ENCODE peak calls at places on chromosomes 16 and 17, in nine cellular contexts. Q is AG09309; V is BE2C; K is Peyer's patch; L is CD8-positive, alpha-beta T cell; R is brain microvascular endothelial cell; H is esophagus squamous epithelium; N is BJ; T is lower leg skin. I is an unnamed sample.

GRCh38 chr16:1130382-1130781 is 22.5 kb upstream of the CACNA1H start:
- DNase-seq in Q (no peak), V (no peak), K (no peak), L (no peak), R (no peak), H (no peak), N (no peak), T (no peak), I (no peak)

GRCh38 chr17:7853693-7854043 is 1.2 kb upstream of the TMEM88 start:
- DNase-seq in Q (no peak), V (no peak), K (no peak), L (no peak), R (no peak), H (no peak), N (no peak), T (peak), I (peak)

GRCh38 chr17:15240617-15241016 is 24.5 kb downstream of the PMP22 start:
- DNase-seq in Q (no peak), V (no peak), K (no peak), L (no peak), R (peak), H (no peak), N (no peak), T (no peak), I (no peak)

GRCh38 chr17:61250335-61250890 is 149.2 kb upstream of the TBX2 start:
- DNase-seq in Q (no peak), V (no peak), K (no peak), L (no peak), R (peak), H (no peak), N (no peak), T (no peak), I (no peak)

GRCh38 chr17:17130077-17130844 is 75.9 kb downstream of the PLD6 start:
- DNase-seq in Q (no peak), V (no peak), K (no peak), L (no peak), R (no peak), H (no peak), N (no peak), T (no peak), I (no peak)

GRCh38 chr17:60151355-60151754 is 1.6 kb downstream of the CA4 start:
- DNase-seq in Q (no peak), V (no peak), K (no peak), L (no peak), R (no peak), H (no peak), N (no peak), T (no peak), I (no peak)

GRCh38 chr16:1283996-1284592 is 25.3 kb upstream of the UBE2I start:
- DNase-seq in Q (no peak), V (no peak), K (no peak), L (no peak), R (no peak), H (no peak), N (no peak), T (no peak), I (no peak)

GRCh38 chr16:55386534-55387296 is 62.7 kb downstream of the IRX6 start:
- DNase-seq in Q (no peak), V (no peak), K (no peak), L (no peak), R (no peak), H (no peak), N (no peak), T (no peak), I (no peak)

GRCh38 chr17:41534899-41535546 is 6.9 kb upstream of the KRT19 start:
- DNase-seq in Q (no peak), V (no peak), K (peak), L (no peak), R (no peak), H (no peak), N (no peak), T (no peak), I (no peak)

GRCh38 chr16:53952215-53953208 is 248.6 kb downstream of the FTO start:
- DNase-seq in Q (no peak), V (no peak), K (no peak), L (no peak), R (no peak), H (no peak), N (no peak), T (no peak), I (no peak)

GRCh38 chr16:10980811-10981210 is 36.4 kb downstream of the CLEC16A start:
- DNase-seq in Q (no peak), V (no peak), K (no peak), L (no peak), R (no peak), H (no peak), N (no peak), T (no peak), I (no peak)

GRCh38 chr16:5060073-5060641 is 5.6 kb downstream of the C16orf89 start:
- DNase-seq in Q (no peak), V (no peak), K (peak), L (no peak), R (no peak), H (no peak), N (no peak), T (no peak), I (no peak)

GRCh38 chr17:77212833-77213777 is 72.3 kb downstream of the SEC14L1 start:
- DNase-seq in Q (no peak), V (no peak), K (no peak), L (no peak), R (no peak), H (no peak), N (no peak), T (no peak), I (peak)

GRCh38 chr16:72928089-72928981 is 119.6 kb downstream of the ZFHX3 start:
- DNase-seq in Q (no peak), V (no peak), K (no peak), L (no peak), R (no peak), H (no peak), N (no peak), T (no peak), I (no peak)

GRCh38 chr17:82228278-82228841 is 482 bp upstream of the SLC16A3 start:
- DNase-seq in Q (no peak), V (no peak), K (peak), L (peak), R (no peak), H (no peak), N (no peak), T (no peak), I (no peak)

GRCh38 chr16:66520406-66521194 is 29.3 kb downstream of the TK2 start:
- DNase-seq in Q (no peak), V (no peak), K (peak), L (no peak), R (no peak), H (no peak), N (no peak), T (peak), I (no peak)

GRCh38 chr17:46889992-46890564 is 32.9 kb upstream of the GOSR2 start:
- DNase-seq in Q (no peak), V (no peak), K (no peak), L (no peak), R (no peak), H (no peak), N (no peak), T (no peak), I (no peak)

GRCh38 chr16:53775821-53776431 is 72.0 kb downstream of the FTO start:
- DNase-seq in Q (peak), V (no peak), K (no peak), L (no peak), R (peak), H (no peak), N (peak), T (peak), I (no peak)

GRCh38 chr17:75514299-75515228 is 773 bp downstream of the CASKIN2 start:
- DNase-seq in Q (no peak), V (peak), K (no peak), L (no peak), R (no peak), H (no peak), N (no peak), T (no peak), I (peak)

GRCh38 chr17:65202833-65203571 is 65.8 kb downstream of the RGS9 start:
- DNase-seq in Q (no peak), V (no peak), K (no peak), L (no peak), R (no peak), H (no peak), N (no peak), T (no peak), I (no peak)

GRCh38 chr16:49337814-49338350 is 35.7 kb upstream of the C16orf78 start:
- DNase-seq in Q (no peak), V (no peak), K (no peak), L (peak), R (no peak), H (no peak), N (no peak), T (no peak), I (no peak)

GRCh38 chr17:31190351-31190750 is 95.6 kb downstream of the NF1 start:
- DNase-seq in Q (no peak), V (no peak), K (no peak), L (no peak), R (no peak), H (no peak), N (no peak), T (no peak), I (no peak)

GRCh38 chr17:49437696-49438438 is 23.2 kb upstream of the PHB1 start:
- DNase-seq in Q (no peak), V (no peak), K (no peak), L (no peak), R (no peak), H (no peak), N (no peak), T (no peak), I (no peak)

GRCh38 chr17:49439305-49439672 is 24.6 kb upstream of the PHB1 start:
- DNase-seq in Q (no peak), V (no peak), K (no peak), L (no peak), R (no peak), H (no peak), N (no peak), T (no peak), I (no peak)

GRCh38 chr17:49439673-49440571 is 25.2 kb upstream of the PHB1 start:
- DNase-seq in Q (no peak), V (no peak), K (no peak), L (no peak), R (no peak), H (no peak), N (no peak), T (no peak), I (no peak)

GRCh38 chr17:49438439-49438861 is 23.8 kb upstream of the PHB1 start:
- DNase-seq in Q (no peak), V (no peak), K (no peak), L (no peak), R (no peak), H (no peak), N (no peak), T (no peak), I (peak)

GRCh38 chr17:49438885-49439284 is 24.2 kb upstream of the PHB1 start:
- DNase-seq in Q (no peak), V (no peak), K (no peak), L (no peak), R (no peak), H (no peak), N (no peak), T (no peak), I (no peak)
- TF ChIP-seq CTCF in Q (no peak), V (no peak), K (no peak), L (no peak), R (peak), H (no peak), N (no peak), T (no peak), I (no peak)

GRCh38 chr17:74457820-74458166 is 8.6 kb upstream of the CD300A start:
- DNase-seq in Q (no peak), V (no peak), K (no peak), L (no peak), R (no peak), H (no peak), N (no peak), T (no peak), I (no peak)
- TF ChIP-seq CTCF in Q (no peak), V (no peak), K (no peak), L (peak), R (no peak), H (no peak), N (no peak), T (no peak), I (peak)

GRCh38 chr16:15597822-15598647 is 44.9 kb downstream of the MARF1 start:
- DNase-seq in Q (no peak), V (no peak), K (no peak), L (no peak), R (no peak), H (no peak), N (no peak), T (no peak), I (no peak)
- TF ChIP-seq CTCF in Q (no peak), V (no peak), K (no peak), L (no peak), R (no peak), H (no peak), N (no peak), T (no peak), I (no peak)

DNA sequence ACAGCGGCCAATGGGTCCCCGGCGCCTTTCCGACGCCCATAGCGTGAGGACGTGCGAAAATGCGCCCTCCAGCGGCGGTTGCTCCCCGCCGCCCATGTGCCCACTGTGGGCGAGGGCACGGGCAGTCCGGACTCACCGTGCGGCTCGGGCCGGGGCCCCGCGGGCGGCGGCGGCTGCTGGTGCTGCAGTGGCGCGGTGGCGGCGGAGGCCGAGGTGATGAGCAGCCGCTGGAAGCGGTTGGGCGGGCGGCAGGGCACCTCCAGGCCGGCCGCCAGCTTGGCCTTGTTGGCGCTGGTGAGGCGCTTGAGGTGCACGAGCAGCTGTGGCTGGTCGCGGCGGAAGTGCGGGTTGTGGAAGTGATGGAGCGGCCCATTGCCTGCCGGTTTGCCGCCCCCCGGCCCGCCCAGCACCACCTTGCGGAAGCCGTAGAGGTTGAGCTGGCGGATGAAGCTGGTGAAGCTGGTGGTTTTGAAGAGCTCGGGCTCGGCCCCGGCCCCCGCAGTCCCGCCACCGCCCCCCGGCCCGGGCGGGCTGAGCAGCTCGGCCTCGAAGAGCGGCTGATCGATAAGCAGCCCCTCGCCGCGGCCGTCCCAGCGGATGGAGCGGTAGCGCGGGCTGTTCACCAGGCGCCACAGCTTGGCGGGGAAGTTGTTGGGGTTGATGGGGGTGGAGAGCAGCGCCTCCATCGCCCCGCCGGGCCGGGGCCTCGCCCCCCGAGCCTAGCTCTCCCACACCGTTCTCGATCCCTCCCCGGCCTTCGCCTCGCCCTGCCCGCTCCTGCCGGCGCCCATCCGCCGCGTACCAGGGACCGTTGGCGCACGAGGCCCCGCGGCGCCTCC is at the start of gene HSF5:
- DNase-seq in Q (no peak), V (no peak), K (no peak), L (peak), R (no peak), H (no peak), N (no peak), T (no peak), I (peak)
- TF ChIP-seq CTCF in Q (no peak), V (no peak), K (peak), L (peak), R (peak), H (peak), N (peak), T (no peak), I (peak)

GRCh38 chr17:80890551-80890930 is 101.1 kb upstream of the CHMP6 start:
- DNase-seq in Q (no peak), V (no peak), K (no peak), L (no peak), R (no peak), H (no peak), N (no peak), T (no peak), I (no peak)

GRCh38 chr17:80891096-80892018 is 100.3 kb upstream of the CHMP6 start:
- DNase-seq in Q (peak), V (peak), K (no peak), L (peak), R (peak), H (no peak), N (peak), T (peak), I (no peak)

GRCh38 chr17:80892900-80893603 is 98.6 kb upstream of the CHMP6 start:
- DNase-seq in Q (peak), V (peak), K (no peak), L (no peak), R (peak), H (no peak), N (no peak), T (peak), I (no peak)

GRCh38 chr17:80893604-80894438 is 97.8 kb upstream of the CHMP6 start:
- DNase-seq in Q (no peak), V (no peak), K (no peak), L (no peak), R (no peak), H (no peak), N (no peak), T (no peak), I (no peak)

GRCh38 chr17:80892019-80892855 is 99.4 kb upstream of the CHMP6 start:
- DNase-seq in Q (peak), V (peak), K (no peak), L (peak), R (peak), H (peak), N (peak), T (peak), I (no peak)
- TF ChIP-seq CTCF in Q (peak), V (no peak), K (no peak), L (no peak), R (no peak), H (no peak), N (no peak), T (no peak), I (no peak)

DNA sequence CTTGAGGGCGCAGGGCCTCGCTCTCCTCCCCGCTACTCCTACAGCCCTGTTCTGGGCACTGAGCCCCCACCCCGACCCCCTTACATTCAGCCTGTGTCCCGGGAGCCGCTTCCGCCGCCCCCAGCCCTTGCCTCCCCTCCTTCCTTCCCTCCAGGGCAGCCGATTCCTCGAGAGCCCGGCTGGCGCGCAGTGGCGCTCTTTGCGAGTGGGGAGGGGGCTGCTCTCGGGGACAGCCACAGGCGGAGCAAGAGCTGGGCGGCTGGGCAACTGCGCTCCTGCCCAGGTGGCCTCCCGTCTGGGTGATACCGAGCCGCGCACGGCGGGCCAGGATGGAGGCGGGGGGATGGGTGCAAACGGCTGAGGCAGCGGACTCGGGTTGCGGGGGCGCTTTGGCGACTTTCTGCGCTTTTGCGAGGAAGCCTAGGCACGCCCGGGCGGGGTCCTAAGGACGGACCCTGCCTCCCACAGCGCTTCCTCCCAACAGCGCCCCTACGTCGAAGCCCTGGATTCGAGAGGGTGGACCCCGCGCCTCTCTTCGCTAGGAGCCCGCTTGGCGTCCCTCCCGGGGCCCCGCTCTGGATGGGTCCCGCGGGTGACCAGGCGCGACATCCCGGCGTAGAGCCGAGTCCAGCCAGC is 1.3 kb downstream of the MMP15 start:
- DNase-seq in Q (no peak), V (no peak), K (peak), L (no peak), R (no peak), H (no peak), N (no peak), T (no peak), I (peak)
- TF ChIP-seq CTCF in Q (no peak), V (no peak), K (no peak), L (no peak), R (no peak), H (no peak), N (no peak), T (no peak), I (no peak)

GRCh38 chr17:42798383-42799380 is at the start of the genes CNTD1 and COA3:
- DNase-seq in Q (peak), V (peak), K (peak), L (peak), R (peak), H (no peak), N (peak), T (peak), I (peak)
- TF ChIP-seq CTCF in Q (no peak), V (no peak), K (no peak), L (no peak), R (peak), H (no peak), N (peak), T (no peak), I (no peak)

GRCh38 chr16:78094166-78094565 is 5.3 kb upstream of the WWOX start:
- DNase-seq in Q (no peak), V (no peak), K (no peak), L (no peak), R (no peak), H (no peak), N (no peak), T (no peak), I (no peak)
- TF ChIP-seq CTCF in Q (no peak), V (peak), K (no peak), L (no peak), R (no peak), H (no peak), N (no peak), T (no peak), I (no peak)